ENCODE peak calls at places on chromosomes 2 and 18, in six cellular contexts. H is A549, O is thoracic aorta, P is GM12878, T is PC-3, F is left lung. W is an unnamed sample.

GRCh38 chr2:191038241-191038725 is 24.3 kb upstream of the STAT1 start:
- DNase-seq in H (no peak), O (no peak), P (no peak), T (peak), F (no peak), W (no peak)

GRCh38 chr2:39705638-39706037 is 39.9 kb downstream of the TMEM178A start:
- DNase-seq in H (no peak), O (no peak), P (no peak), T (no peak), F (no peak), W (no peak)

GRCh38 chr2:100923461-100924020 is 78.5 kb upstream of the RPL31 start:
- DNase-seq in H (no peak), O (no peak), P (no peak), T (no peak), F (no peak), W (no peak)

GRCh38 chr2:199932312-199932855 is 21.3 kb downstream of the C2orf69 start:
- DNase-seq in H (no peak), O (no peak), P (no peak), T (no peak), F (no peak), W (peak)

GRCh38 chr2:219207254-219207883 is 787 bp downstream of the ZFAND2B start:
- DNase-seq in H (no peak), O (no peak), P (no peak), T (no peak), F (no peak), W (no peak)

GRCh38 chr2:25529034-25529433 is 144.3 kb downstream of the DTNB start:
- DNase-seq in H (no peak), O (no peak), P (no peak), T (no peak), F (no peak), W (no peak)

GRCh38 chr2:101961287-101962242 is 30.2 kb upstream of the IL1R2 start:
- DNase-seq in H (no peak), O (peak), P (no peak), T (no peak), F (peak), W (peak)

GRCh38 chr2:180144311-180144813 is 137.3 kb upstream of the CWC22 start:
- DNase-seq in H (no peak), O (no peak), P (no peak), T (no peak), F (no peak), W (no peak)

GRCh38 chr2:54524236-54524991 is 68.3 kb downstream of the SPTBN1 start:
- DNase-seq in H (no peak), O (no peak), P (peak), T (peak), F (no peak), W (no peak)

GRCh38 chr2:10326707-10327594 is 24.2 kb downstream of the HPCAL1 start:
- DNase-seq in H (no peak), O (no peak), P (no peak), T (no peak), F (no peak), W (peak)

GRCh38 chr2:169513926-169514325 is 4.4 kb downstream of the KLHL41 start:
- DNase-seq in H (no peak), O (no peak), P (no peak), T (no peak), F (no peak), W (no peak)

GRCh38 chr2:54958717-54959371 is 91.4 kb downstream of the RTN4 start:
- DNase-seq in H (no peak), O (no peak), P (no peak), T (no peak), F (no peak), W (no peak)

GRCh38 chr2:233285921-233286320 is 21.7 kb upstream of the SAG start:
- DNase-seq in H (no peak), O (no peak), P (no peak), T (no peak), F (no peak), W (no peak)

GRCh38 chr2:156687715-156688114 is 251.5 kb downstream of the GPD2 start:
- DNase-seq in H (no peak), O (no peak), P (no peak), T (peak), F (no peak), W (no peak)

GRCh38 chr2:86314125-86314524 is 23.3 kb downstream of the REEP1 start:
- DNase-seq in H (no peak), O (no peak), P (no peak), T (no peak), F (no peak), W (no peak)

GRCh38 chr2:131115752-131116151 is 10.6 kb downstream of the PLEKHB2 start:
- DNase-seq in H (no peak), O (no peak), P (no peak), T (no peak), F (no peak), W (no peak)

GRCh38 chr18:22848618-22849017 is 84.5 kb upstream of the RBBP8 start:
- DNase-seq in H (no peak), O (no peak), P (no peak), T (peak), F (no peak), W (no peak)

GRCh38 chr2:172273910-172274571 is 153.3 kb upstream of the ITGA6 start:
- DNase-seq in H (no peak), O (no peak), P (no peak), T (no peak), F (no peak), W (no peak)

GRCh38 chr2:74815955-74816354 is 18.0 kb upstream of the HK2 start:
- DNase-seq in H (no peak), O (no peak), P (no peak), T (no peak), F (no peak), W (no peak)

GRCh38 chr2:20622731-20623130 is 28.2 kb downstream of the HS1BP3 start:
- DNase-seq in H (no peak), O (no peak), P (no peak), T (no peak), F (peak), W (no peak)

GRCh38 chr2:200622106-200622505 is 36.3 kb downstream of the AOX1 start:
- DNase-seq in H (no peak), O (no peak), P (no peak), T (no peak), F (no peak), W (no peak)

GRCh38 chr18:75070235-75070624 is 138.7 kb downstream of the PTGR3 start:
- DNase-seq in H (no peak), O (no peak), P (no peak), T (no peak), F (no peak), W (no peak)
- H3K4me3 ChIP-seq in H (no peak), O (no peak), P (no peak), T (peak), F (peak), W (no peak)

GRCh38 chr2:178513876-178514275 is 33.6 kb downstream of the PLEKHA3 start:
- DNase-seq in H (no peak), O (no peak), P (no peak), T (peak), F (no peak), W (peak)
- H3K4me3 ChIP-seq in H (no peak), O (no peak), P (no peak), T (no peak), F (no peak), W (no peak)

GRCh38 chr2:17879913-17880274 is 1.4 kb downstream of the KCNS3 start:
- DNase-seq in H (no peak), O (no peak), P (no peak), T (no peak), F (no peak), W (no peak)
- H3K4me3 ChIP-seq in H (peak), O (peak), P (no peak), T (peak), F (peak), W (peak)

DNA sequence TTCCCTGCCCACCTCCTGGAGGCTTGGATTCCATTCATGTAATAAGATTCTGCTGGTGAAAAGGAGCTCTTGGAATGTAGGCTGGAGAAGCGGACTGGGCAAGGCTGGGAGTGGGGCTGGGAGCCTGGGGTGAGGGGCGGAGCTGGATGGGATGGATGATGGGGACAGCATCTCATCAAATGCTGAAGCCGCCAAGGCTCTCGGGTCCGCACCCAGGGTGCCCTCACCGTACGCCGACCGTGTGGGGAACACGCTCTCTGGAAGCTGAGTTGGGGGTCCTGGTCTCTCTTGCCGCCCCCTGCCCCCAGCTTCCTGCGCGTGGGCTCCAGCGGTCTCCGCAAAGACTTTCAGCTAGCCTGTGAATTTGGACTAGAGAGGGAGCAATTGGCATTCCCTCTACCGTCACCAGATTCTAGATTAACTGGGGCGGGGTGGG is 9.1 kb downstream of the RAX start:
- DNase-seq in H (no peak), O (no peak), P (no peak), T (no peak), F (no peak), W (no peak)
- H3K4me3 ChIP-seq in H (no peak), O (no peak), P (no peak), T (no peak), F (no peak), W (no peak)

GRCh38 chr18:13446024-13446423 is 227.5 kb downstream of the LDLRAD4 start:
- DNase-seq in H (no peak), O (no peak), P (no peak), T (no peak), F (no peak), W (no peak)
- H3K4me3 ChIP-seq in H (no peak), O (no peak), P (no peak), T (no peak), F (no peak), W (no peak)

GRCh38 chr18:50559750-50560680 is at the start of gene MAPK4:
- DNase-seq in H (no peak), O (no peak), P (no peak), T (no peak), F (peak), W (no peak)

GRCh38 chr18:50560681-50561629 is 1.1 kb downstream of the MAPK4 start:
- DNase-seq in H (no peak), O (no peak), P (no peak), T (no peak), F (no peak), W (no peak)

GRCh38 chr18:50562686-50563085 is 2.8 kb downstream of the MAPK4 start:
- DNase-seq in H (no peak), O (no peak), P (no peak), T (no peak), F (no peak), W (no peak)

GRCh38 chr18:50558157-50558556 is 1.7 kb upstream of the MAPK4 start:
- DNase-seq in H (no peak), O (no peak), P (no peak), T (no peak), F (no peak), W (no peak)

DNA sequence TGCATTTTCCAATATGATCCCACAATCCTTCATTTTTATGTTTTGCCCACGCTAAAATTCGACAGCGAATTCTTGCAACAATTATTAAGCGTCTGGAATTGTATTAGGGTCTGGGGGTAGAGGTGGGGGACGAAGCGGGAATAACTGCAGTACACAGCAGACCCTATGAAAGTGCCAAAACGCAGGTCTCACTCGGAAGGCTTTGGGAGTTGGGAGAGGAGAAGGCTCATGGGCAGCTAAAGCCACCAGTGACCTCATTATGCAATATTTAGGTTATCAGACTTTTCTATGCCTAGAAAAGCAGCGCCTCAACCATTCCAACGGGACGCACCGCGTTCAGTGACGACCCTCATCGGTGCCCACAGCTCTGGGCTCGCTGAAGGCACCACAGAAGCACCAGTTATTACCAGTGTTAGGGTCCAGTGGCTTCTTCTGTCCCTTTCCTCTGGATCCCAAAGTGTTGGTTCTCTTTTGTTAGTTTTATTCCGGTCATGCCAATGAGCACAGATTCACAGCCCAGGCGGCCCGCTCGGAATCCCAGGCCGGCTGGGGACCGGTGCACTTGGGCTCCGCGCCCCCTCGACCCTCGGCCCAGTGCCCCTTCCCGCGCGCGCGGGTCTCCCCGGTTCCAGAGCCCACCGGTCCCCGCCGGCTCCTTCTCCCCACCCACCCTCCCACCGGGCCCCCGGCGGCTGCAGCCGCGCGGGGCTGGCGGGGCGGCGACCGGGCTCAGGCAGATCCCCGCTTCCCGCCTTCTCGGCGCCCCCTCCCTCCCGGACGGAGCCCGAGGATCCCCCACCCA is 738 bp upstream of the MAPK4 start:
- DNase-seq in H (no peak), O (no peak), P (no peak), T (no peak), F (no peak), W (no peak)
- H3K4me3 ChIP-seq in H (peak), O (peak), P (no peak), T (no peak), F (peak), W (no peak)

GRCh38 chr18:59124370-59124704 is 15.3 kb upstream of the SEC11C start:
- DNase-seq in H (no peak), O (no peak), P (no peak), T (no peak), F (no peak), W (no peak)
- H3K4me3 ChIP-seq in H (no peak), O (no peak), P (no peak), T (no peak), F (no peak), W (no peak)

DNA sequence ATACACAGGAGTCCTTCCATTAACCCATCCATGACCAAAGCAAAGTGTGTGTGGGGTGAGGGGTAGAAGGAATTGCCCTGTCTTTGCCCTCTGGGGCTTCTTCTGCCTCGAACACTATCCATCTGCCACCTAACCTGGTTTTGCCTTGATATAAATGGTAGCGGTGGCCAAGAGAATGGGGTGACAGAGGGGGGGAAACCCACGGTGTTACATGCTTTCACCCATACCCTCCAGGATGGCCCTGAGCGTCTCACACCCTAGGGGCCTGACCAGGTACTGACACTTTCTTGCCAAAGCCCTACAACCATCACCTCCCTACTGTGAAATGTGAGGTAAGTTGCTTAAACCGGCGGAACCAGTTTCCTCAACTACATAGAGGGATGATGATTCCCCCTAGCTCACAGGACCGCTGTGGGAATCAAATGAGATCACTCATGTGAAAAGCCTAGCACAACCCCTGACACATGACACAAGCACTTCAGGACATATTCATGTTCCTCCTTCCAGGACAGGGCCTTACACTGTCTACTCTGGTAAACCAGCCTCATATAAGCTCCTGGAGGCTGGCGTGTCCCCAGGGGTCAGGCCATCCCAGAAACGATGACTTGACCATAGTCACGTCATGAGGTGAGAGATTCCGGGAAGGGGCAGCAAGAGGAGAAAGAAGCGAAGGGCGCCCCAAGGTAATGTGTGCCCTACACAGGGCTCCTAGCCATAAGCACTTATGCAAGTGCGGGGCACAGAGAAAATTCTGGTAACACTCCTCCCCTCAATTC is 49.7 kb downstream of the C2orf42 start:
- DNase-seq in H (no peak), O (peak), P (peak), T (peak), F (peak), W (peak)
- H3K4me3 ChIP-seq in H (peak), O (peak), P (peak), T (peak), F (peak), W (peak)

GRCh38 chr18:59008302-59008974 is 131.2 kb upstream of the SEC11C start:
- DNase-seq in H (peak), O (no peak), P (no peak), T (peak), F (no peak), W (no peak)
- H3K4me3 ChIP-seq in H (no peak), O (no peak), P (no peak), T (peak), F (no peak), W (no peak)

W was measured in MG63.